ENCODE peak calls at places on chromosomes 12 and 14, in five cellular contexts. X is GM12878, F is IMR-90, A is A549, I is K562. C is an unnamed sample.

GRCh38 chr12:27797301-27798025 is 17.4 kb upstream of the MANSC4 start:
- DNase-seq in X (no peak), A (no peak), F (no peak), I (no peak), C (no peak)

GRCh38 chr12:6265038-6265405 is 45.5 kb upstream of the PLEKHG6 start:
- DNase-seq in I (no peak), A (no peak), X (no peak), F (no peak), C (no peak)

GRCh38 chr14:89137514-89138163 is 279.4 kb downstream of the FOXN3 start:
- DNase-seq in F (peak), X (no peak), A (peak), I (no peak), C (peak)

GRCh38 chr12:116813271-116814041 is 67.8 kb downstream of the HRK start:
- DNase-seq in A (no peak), I (no peak), X (no peak), F (peak), C (no peak)

GRCh38 chr12:6626654-6627283 is 9.0 kb downstream of the LPAR5 start:
- DNase-seq in A (no peak), I (peak), X (no peak), F (no peak), C (no peak)

GRCh38 chr14:20684662-20685456 is 499 bp downstream of the RNASE4 start:
- DNase-seq in I (no peak), A (peak), X (no peak), F (peak), C (peak)

GRCh38 chr12:126355346-126355745 is 1290.1 kb downstream of the AACS start:
- DNase-seq in X (no peak), F (no peak), A (no peak), I (no peak), C (no peak)

GRCh38 chr12:122749569-122750332 is 2.9 kb upstream of the DENR start:
- DNase-seq in X (no peak), F (no peak), A (peak), I (peak), C (no peak)

GRCh38 chr12:61654698-61655097 is 605.5 kb upstream of the USP15 start:
- DNase-seq in I (no peak), F (no peak), A (no peak), X (no peak), C (peak)

GRCh38 chr12:15928345-15928744 is 17.2 kb downstream of the DERA start:
- DNase-seq in I (no peak), X (peak), A (no peak), F (peak), C (peak)

GRCh38 chr12:50088577-50089335 is 3.6 kb downstream of the SMARCD1 start:
- DNase-seq in F (peak), X (peak), I (peak), A (peak), C (peak)

GRCh38 chr14:22780105-22780679 is 13.7 kb downstream of the OXA1L start:
- DNase-seq in F (peak), X (no peak), I (no peak), A (no peak), C (peak)

GRCh38 chr14:55430024-55430690 is 10.3 kb downstream of the TBPL2 start:
- DNase-seq in F (peak), I (peak), X (no peak), A (peak), C (peak)

GRCh38 chr12:103917873-103918272 is 12.3 kb upstream of the HSP90B1 start:
- DNase-seq in I (no peak), X (no peak), F (no peak), A (no peak), C (no peak)

GRCh38 chr14:67641902-67642749 is 22.4 kb downstream of the ARG2 start:
- DNase-seq in A (no peak), F (no peak), I (no peak), X (no peak), C (no peak)

GRCh38 chr14:23034498-23035302 is at the start of gene PSMB5:
- DNase-seq in I (peak), A (peak), F (peak), X (peak), C (peak)

GRCh38 chr14:99737451-99737951 is 53.4 kb downstream of the CYP46A1 start:
- DNase-seq in I (no peak), F (no peak), X (no peak), A (peak), C (no peak)

DNA sequence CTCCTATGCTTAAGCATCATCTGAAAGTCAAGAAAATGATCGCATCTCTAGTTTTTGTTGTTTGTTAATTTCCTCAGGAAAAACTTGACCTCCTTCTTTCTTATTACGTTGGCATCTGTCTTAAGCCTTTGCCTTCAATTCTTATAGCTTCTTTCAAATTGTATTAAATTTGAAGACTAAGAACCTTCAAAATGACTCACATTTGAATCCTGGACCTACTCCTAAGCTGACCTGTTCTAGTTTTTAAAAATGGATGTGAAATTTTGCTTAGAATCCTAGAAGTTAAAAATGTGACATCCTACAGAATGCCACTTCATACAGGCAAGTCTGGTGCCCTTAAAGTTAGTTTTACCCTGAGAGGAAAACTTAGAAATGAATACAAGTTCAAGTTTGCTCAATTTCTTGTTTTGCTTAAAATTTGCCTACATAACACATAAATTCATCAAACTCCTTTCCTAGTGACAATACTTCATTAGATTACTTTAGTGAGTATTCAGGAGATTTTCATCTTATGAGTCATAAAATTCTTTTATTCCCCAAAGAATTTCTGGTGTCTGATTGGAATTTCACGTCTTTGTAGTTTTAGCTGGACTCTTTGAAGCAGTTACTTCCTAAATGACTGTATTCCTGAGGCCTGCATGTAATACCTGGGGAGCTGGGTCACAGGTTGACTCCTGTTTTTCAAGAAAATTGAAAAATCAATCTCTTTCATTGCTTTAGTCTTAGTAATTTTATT is 152.3 kb downstream of the MSRB3 start:
- DNase-seq in I (no peak), F (peak), A (peak), X (no peak), C (peak)
- TF ChIP-seq BHLHE40 in I (no peak), F (no peak), A (no peak), X (no peak), C (no peak)

GRCh38 chr12:3828888-3829287 is 44.3 kb downstream of the PARP11 start:
- DNase-seq in I (no peak), F (no peak), A (no peak), X (no peak), C (no peak)
- TF ChIP-seq USF2 in I (no peak), F (no peak), A (no peak), X (no peak), C (no peak)

GRCh38 chr12:131056626-131057025 is 102.9 kb downstream of the ADGRD1 start:
- DNase-seq in X (no peak), A (no peak), I (no peak), F (no peak), C (no peak)

GRCh38 chr12:131055093-131055465 is 101.4 kb downstream of the ADGRD1 start:
- DNase-seq in X (no peak), I (no peak), A (no peak), F (no peak), C (no peak)

GRCh38 chr12:131054345-131055092 is 100.8 kb downstream of the ADGRD1 start:
- DNase-seq in I (no peak), X (no peak), A (no peak), F (no peak), C (no peak)

GRCh38 chr12:131057211-131057721 is 103.6 kb downstream of the ADGRD1 start:
- DNase-seq in I (no peak), F (no peak), A (no peak), X (no peak), C (no peak)

GRCh38 chr12:131055596-131056233 is 102.0 kb downstream of the ADGRD1 start:
- DNase-seq in F (no peak), X (no peak), I (no peak), A (no peak), C (no peak)
- TF ChIP-seq BHLHE40 in F (no peak), X (no peak), I (no peak), A (no peak), C (no peak)

GRCh38 chr12:74108729-74109128 is 428.9 kb upstream of the ATXN7L3B start:
- DNase-seq in A (no peak), F (no peak), X (no peak), I (no peak), C (no peak)

GRCh38 chr12:74111688-74112360 is 425.8 kb upstream of the ATXN7L3B start:
- DNase-seq in I (no peak), A (no peak), F (no peak), X (no peak), C (peak)
- TF ChIP-seq USF2 in I (no peak), A (no peak), F (no peak), X (no peak), C (no peak)

DNA sequence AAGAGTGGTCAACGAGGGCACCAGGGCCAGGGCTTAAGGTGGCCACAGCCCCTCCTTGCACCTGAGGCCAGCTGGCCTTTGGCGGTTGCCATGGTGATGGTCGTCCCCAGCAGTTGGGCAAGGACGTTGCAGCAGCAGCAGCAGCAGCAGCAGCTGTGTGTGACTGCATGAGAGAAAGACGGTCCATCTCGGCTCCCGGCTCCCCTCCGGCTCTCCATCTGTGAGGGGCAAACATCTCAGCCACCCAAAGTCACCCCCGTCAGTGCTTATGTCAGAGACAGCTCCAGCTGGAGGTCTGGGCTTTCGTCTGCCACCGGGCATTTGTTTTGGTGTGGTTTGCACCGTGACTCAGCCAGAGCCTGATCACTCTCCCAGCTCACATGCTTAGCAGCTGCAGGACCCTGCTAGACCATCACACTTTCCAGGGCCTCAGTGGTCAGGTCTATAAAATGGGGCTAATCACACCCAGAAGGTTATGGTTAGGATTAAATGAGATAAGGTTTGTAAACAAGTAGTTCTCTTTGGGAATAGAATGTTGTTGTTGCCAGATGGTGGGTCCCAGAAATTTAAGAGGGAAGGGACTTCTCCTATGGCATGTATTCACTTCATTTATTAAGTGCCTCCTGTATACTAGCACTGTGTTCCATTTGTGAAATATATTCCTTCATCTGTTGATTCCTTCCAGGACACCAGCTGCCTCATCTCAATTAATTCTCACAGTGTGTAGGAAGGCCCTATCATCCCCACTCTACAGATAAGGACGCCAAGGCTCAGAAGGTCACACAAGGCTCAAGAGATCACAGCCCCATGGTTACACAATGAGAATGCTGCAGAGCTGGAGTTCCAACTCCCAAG is 212.6 kb upstream of the LHX5 start:
- DNase-seq in I (no peak), F (peak), A (no peak), X (no peak), C (no peak)
- TF ChIP-seq BHLHE40 in I (no peak), F (no peak), A (no peak), X (no peak), C (no peak)

C was measured in HepG2.